ENCODE peak calls at places on chromosomes 16 and 17, in eight cellular contexts. S is stomach, T is prostate gland, N is breast epithelium, J is suprapubic skin, O is HCT116, Y is K562, B is endothelial cell of umbilical vein. F is an unnamed sample.
A peak's percentile ranks its signal among the peaks of the same experiment; 100 is the strongest.

GRCh38 chr16:50616883-50617629 is 64.1 kb downstream of the SNX20 start:
- DNase-seq in N (no peak), S (peak; percentile 66), Y (no peak), T (peak; percentile 43), J (no peak), O (no peak), B (no peak), F (no peak)

GRCh38 chr17:76532072-76532651 is 5.3 kb downstream of the CYGB start:
- DNase-seq in J (no peak), T (no peak), Y (no peak), N (no peak), B (no peak), S (no peak), O (no peak), F (no peak)

GRCh38 chr16:641326-642188 is at the start of gene MCRIP2:
- DNase-seq in B (peak; percentile 62), J (no peak), N (no peak), T (peak; percentile 73), O (no peak), S (peak; percentile 92), Y (peak; percentile 88), F (peak; percentile 93)

GRCh38 chr17:58402679-58403078 is 14.7 kb downstream of the RNF43 start:
- DNase-seq in S (no peak), Y (no peak), B (no peak), T (no peak), J (no peak), O (peak; percentile 66), N (peak; percentile 77), F (no peak)

GRCh38 chr16:15466886-15467781 is 32.7 kb downstream of the BMERB1 start:
- DNase-seq in T (no peak), O (no peak), B (no peak), S (no peak), N (no peak), J (no peak), Y (no peak), F (no peak)

GRCh38 chr17:79428988-79429387 is 181.9 kb downstream of the RBFOX3 start:
- DNase-seq in N (no peak), Y (no peak), S (no peak), O (no peak), B (no peak), T (no peak), J (no peak), F (no peak)

GRCh38 chr17:20922128-20922670 is 120.6 kb downstream of the USP22 start:
- DNase-seq in N (no peak), J (no peak), B (peak; percentile 18), T (no peak), S (no peak), Y (no peak), O (no peak), F (no peak)

GRCh38 chr16:31063843-31064611 is 10.0 kb downstream of the ZNF668 start:
- DNase-seq in T (no peak), J (no peak), S (no peak), N (no peak), Y (no peak), O (no peak), B (no peak), F (no peak)

GRCh38 chr16:30535777-30536190 is 1.1 kb upstream of the ZNF747 start:
- DNase-seq in B (peak; percentile 69), S (peak; percentile 78), J (peak; percentile 85), Y (peak; percentile 74), N (peak; percentile 72), O (peak; percentile 31), T (peak; percentile 78), F (peak; percentile 84)

GRCh38 chr17:78933025-78933958 is 8.1 kb upstream of the TIMP2 start:
- DNase-seq in O (peak; percentile 80), S (peak; percentile 64), B (peak; percentile 95), J (peak; percentile 83), N (peak; percentile 59), T (no peak), Y (no peak), F (peak; percentile 59)

GRCh38 chr17:30104575-30105339 is 11.9 kb upstream of the NSRP1 start:
- DNase-seq in N (peak; percentile 58), B (peak; percentile 85), Y (peak; percentile 82), T (peak; percentile 63), S (peak; percentile 82), O (peak; percentile 76), J (peak; percentile 88), F (peak; percentile 83)

GRCh38 chr17:78706271-78706915 is 75.7 kb downstream of the CYTH1 start:
- DNase-seq in Y (no peak), T (peak; percentile 59), J (no peak), N (no peak), S (peak; percentile 26), B (no peak), O (no peak), F (peak; percentile 20)

GRCh38 chr17:82648165-82648668 is at the start of gene WDR45B:
- DNase-seq in Y (peak; percentile 92), O (peak; percentile 94), B (peak; percentile 95), J (peak; percentile 96), N (peak; percentile 93), T (peak; percentile 94), S (peak; percentile 98), F (peak; percentile 96)
- TF ChIP-seq POLR2AphosphoS5 in Y (peak; percentile 73), O (peak; percentile 97), B (peak; percentile 97), J (peak; percentile 95), N (peak; percentile 98), T (peak; percentile 88), S (peak; percentile 100), F (peak; percentile 99)

GRCh38 chr17:48928876-48929811 is 15.5 kb downstream of the SNF8 start:
- DNase-seq in S (no peak), B (no peak), O (no peak), T (no peak), Y (no peak), J (no peak), N (no peak), F (no peak)
- TF ChIP-seq POLR2A in S (no peak), B (peak; percentile 36), O (no peak), T (no peak), Y (peak; percentile 63), J (no peak), N (no peak), F (no peak)

GRCh38 chr16:82891918-82892317 is 265.1 kb downstream of the CDH13 start:
- DNase-seq in Y (no peak), O (no peak), T (no peak), J (no peak), N (no peak), B (no peak), S (no peak), F (no peak)

GRCh38 chr16:82892327-82892726 is 265.6 kb downstream of the CDH13 start:
- DNase-seq in J (no peak), T (no peak), N (no peak), Y (no peak), O (no peak), B (no peak), S (no peak), F (no peak)

GRCh38 chr16:82899731-82900454 is 273.1 kb downstream of the CDH13 start:
- DNase-seq in N (no peak), T (no peak), Y (no peak), B (no peak), S (no peak), O (no peak), J (no peak), F (no peak)

GRCh38 chr16:82891424-82891823 is 264.7 kb downstream of the CDH13 start:
- DNase-seq in Y (no peak), O (no peak), J (no peak), T (no peak), N (no peak), B (no peak), S (no peak), F (no peak)

DNA sequence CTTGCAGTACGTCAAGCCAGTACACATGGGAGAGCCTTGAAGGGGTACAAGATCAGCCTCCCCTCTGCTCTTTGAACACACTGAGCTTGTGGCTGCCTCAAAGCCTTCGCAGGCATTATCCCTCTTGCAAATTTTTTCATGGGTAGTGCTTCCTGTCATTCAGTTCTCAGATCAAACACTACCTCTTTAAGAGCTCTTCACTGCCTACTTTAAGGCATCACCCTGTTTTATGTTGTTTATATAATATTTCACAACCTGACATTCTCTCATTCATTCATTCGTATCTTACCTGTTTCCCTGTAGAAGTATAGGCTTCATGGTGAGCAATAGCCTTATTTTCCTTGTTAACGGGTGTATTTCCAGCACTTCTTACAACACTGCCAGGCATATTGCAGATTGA is 269.1 kb downstream of the CDH13 start:
- DNase-seq in J (no peak), B (no peak), Y (no peak), S (no peak), N (no peak), O (no peak), T (no peak), F (no peak)
- H3K9me3 ChIP-seq in J (no peaks in the 10 kb centered on the region), B (no peaks in the 10 kb centered on the region), Y (no peaks in the 10 kb centered on the region), S (no peaks in the 10 kb centered on the region), N (no peaks in the 10 kb centered on the region), O (peaks cover 13% of the 10 kb centered on the region), T (no peaks in the 10 kb centered on the region), F (no peaks in the 10 kb centered on the region)

DNA sequence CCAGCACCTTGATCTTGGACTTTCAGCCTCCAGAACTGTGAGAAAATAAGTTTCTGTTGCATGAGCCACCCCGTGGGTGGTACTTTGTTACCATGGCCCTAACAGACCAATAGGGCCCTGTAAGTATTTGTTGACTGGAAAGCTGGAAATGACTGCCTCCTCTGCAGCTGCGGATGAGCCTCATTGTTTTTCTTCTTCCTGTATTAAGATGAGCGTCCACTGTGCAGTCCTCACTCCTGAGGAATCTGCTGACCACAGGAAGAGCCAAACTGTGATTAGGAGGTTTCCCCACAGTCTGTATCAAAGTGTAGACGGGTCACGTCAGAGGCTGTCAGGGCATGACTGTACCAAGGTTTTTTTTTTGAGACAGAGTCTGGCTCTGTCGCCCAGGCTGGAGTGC is 12.2 kb upstream of the AKTIP start:
- DNase-seq in O (no peak), Y (no peak), J (peak; percentile 28), T (no peak), B (peak; percentile 91), S (no peak), N (no peak), F (no peak)
- TF ChIP-seq POLR2AphosphoS5 in O (no peak), Y (no peak), J (no peak), T (no peak), B (peak; percentile 69), S (no peak), N (no peak), F (no peak)

GRCh38 chr16:89701425-89702406 is at the start of gene SPATA2L:
- DNase-seq in S (peak; percentile 98), J (peak; percentile 93), T (peak; percentile 96), O (peak; percentile 95), N (peak; percentile 95), Y (peak; percentile 96), B (peak; percentile 71), F (peak; percentile 98)
- TF ChIP-seq POLR2A in S (no peak), J (peak; percentile 57), T (peak; percentile 94), O (peak; percentile 78), N (peak; percentile 62), Y (peak; percentile 61), B (peak; percentile 63), F (peak; percentile 82)

GRCh38 chr16:48596326-48596725 is 13.7 kb downstream of the N4BP1 start:
- DNase-seq in N (no peak), O (no peak), Y (no peak), J (no peak), T (no peak), B (no peak), S (no peak), F (no peak)
- H3K9me3 ChIP-seq in N (no peaks in the 10 kb centered on the region), O (peaks cover 26% of the 10 kb centered on the region), Y (peaks cover 2% of the 10 kb centered on the region), J (peaks cover 3% of the 10 kb centered on the region), T (no peaks in the 10 kb centered on the region), B (no peaks in the 10 kb centered on the region), S (no peaks in the 10 kb centered on the region), F (peaks cover 4% of the 10 kb centered on the region)

DNA sequence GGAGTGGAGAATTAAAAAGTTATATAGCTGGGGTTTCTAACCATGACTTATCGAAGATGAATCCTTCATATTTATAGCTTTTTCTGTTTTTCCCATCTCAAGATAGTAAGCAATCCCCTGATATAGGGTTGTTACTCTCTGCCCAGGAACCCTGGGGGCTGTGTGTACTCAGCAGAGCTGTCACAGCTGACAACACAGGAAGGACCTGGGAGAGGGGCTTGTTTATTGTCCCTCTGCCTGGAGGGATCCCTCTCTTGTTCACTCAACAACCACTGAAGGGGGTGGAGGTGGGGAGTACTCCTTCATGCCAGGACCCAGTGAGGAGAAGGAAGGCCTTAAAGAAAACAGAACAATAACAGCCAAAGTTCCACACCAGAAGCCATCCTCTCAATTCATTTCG is 19.8 kb downstream of the ASIC2 start:
- DNase-seq in B (no peak), N (no peak), J (no peak), S (no peak), O (no peak), Y (no peak), T (no peak), F (no peak)
- TF ChIP-seq POLR2AphosphoS5 in B (no peak), N (no peak), J (no peak), S (no peak), O (no peak), Y (no peak), T (no peak), F (no peak)

F was measured in transverse colon.